ENCODE peak calls at places on chromosomes 16 and 17, in six cellular contexts. One of them, this sample, is unnamed.

GRCh38 chr17:43467981-43468541 is 15.7 kb upstream of the DHX8 start:
- DNase-seq in A172: peak
- DNase-seq in Caco-2: no peak
- DNase-seq in H54: peak
- DNase-seq in stimulated activated CD4-positive, alpha-beta T cell treated with anti-CD3 and anti-CD28 coated beads, TNF-alpha, amount 100 ng/mL, for 48 hours: no peak
- DNase-seq in ACHN: peak
- DNase-seq in this sample: peak

GRCh38 chr17:63369233-63369632 is 76.9 kb downstream of the CYB561 start:
- DNase-seq in ACHN: no peak
- DNase-seq in Caco-2: no peak
- DNase-seq in stimulated activated CD4-positive, alpha-beta T cell treated with anti-CD3 and anti-CD28 coated beads, TNF-alpha, amount 100 ng/mL, for 48 hours: no peak
- DNase-seq in A172: peak
- DNase-seq in H54: peak
- DNase-seq in this sample: no peak

GRCh38 chr16:52051773-52052172 is 495.2 kb downstream of the TOX3 start:
- DNase-seq in A172: no peak
- DNase-seq in ACHN: no peak
- DNase-seq in Caco-2: no peak
- DNase-seq in stimulated activated CD4-positive, alpha-beta T cell treated with anti-CD3 and anti-CD28 coated beads, TNF-alpha, amount 100 ng/mL, for 48 hours: no peak
- DNase-seq in H54: no peak
- DNase-seq in this sample: no peak

GRCh38 chr16:49698931-49699715 is 156.8 kb downstream of the ZNF423 start:
- DNase-seq in Caco-2: no peak
- DNase-seq in H54: no peak
- DNase-seq in ACHN: no peak
- DNase-seq in A172: no peak
- DNase-seq in stimulated activated CD4-positive, alpha-beta T cell treated with anti-CD3 and anti-CD28 coated beads, TNF-alpha, amount 100 ng/mL, for 48 hours: no peak
- DNase-seq in this sample: peak

GRCh38 chr16:10876799-10877341 is at the start of gene CIITA:
- DNase-seq in ACHN: peak
- DNase-seq in H54: peak
- DNase-seq in stimulated activated CD4-positive, alpha-beta T cell treated with anti-CD3 and anti-CD28 coated beads, TNF-alpha, amount 100 ng/mL, for 48 hours: peak
- DNase-seq in A172: peak
- DNase-seq in Caco-2: no peak
- DNase-seq in this sample: no peak

GRCh38 chr16:87344165-87344930 is 27.2 kb upstream of the C16orf95 start:
- DNase-seq in Caco-2: no peak
- DNase-seq in ACHN: no peak
- DNase-seq in stimulated activated CD4-positive, alpha-beta T cell treated with anti-CD3 and anti-CD28 coated beads, TNF-alpha, amount 100 ng/mL, for 48 hours: no peak
- DNase-seq in H54: no peak
- DNase-seq in A172: no peak
- DNase-seq in this sample: no peak

GRCh38 chr17:19750835-19751234 is 2.7 kb upstream of the ALDH3A1 start:
- DNase-seq in Caco-2: no peak
- DNase-seq in A172: peak
- DNase-seq in stimulated activated CD4-positive, alpha-beta T cell treated with anti-CD3 and anti-CD28 coated beads, TNF-alpha, amount 100 ng/mL, for 48 hours: no peak
- DNase-seq in ACHN: no peak
- DNase-seq in H54: no peak
- DNase-seq in this sample: no peak

GRCh38 chr17:64378890-64379354 is 11.7 kb downstream of the PECAM1 start:
- DNase-seq in ACHN: no peak
- DNase-seq in stimulated activated CD4-positive, alpha-beta T cell treated with anti-CD3 and anti-CD28 coated beads, TNF-alpha, amount 100 ng/mL, for 48 hours: no peak
- DNase-seq in A172: no peak
- DNase-seq in H54: no peak
- DNase-seq in Caco-2: no peak
- DNase-seq in this sample: no peak

GRCh38 chr17:16923097-16923903 is 48.6 kb downstream of the TNFRSF13B start:
- DNase-seq in H54: no peak
- DNase-seq in ACHN: no peak
- DNase-seq in stimulated activated CD4-positive, alpha-beta T cell treated with anti-CD3 and anti-CD28 coated beads, TNF-alpha, amount 100 ng/mL, for 48 hours: no peak
- DNase-seq in A172: no peak
- DNase-seq in Caco-2: peak
- DNase-seq in this sample: no peak

GRCh38 chr16:79605999-79606398 is 5.5 kb upstream of the MAF start:
- DNase-seq in ACHN: no peak
- DNase-seq in stimulated activated CD4-positive, alpha-beta T cell treated with anti-CD3 and anti-CD28 coated beads, TNF-alpha, amount 100 ng/mL, for 48 hours: no peak
- DNase-seq in A172: no peak
- DNase-seq in H54: no peak
- DNase-seq in Caco-2: no peak
- DNase-seq in this sample: no peak